ENCODE peak calls at places on chromosomes 11 and 22, in seven cellular contexts. H is tibial nerve, Z is left ventricle myocardium inferior, V is esophagus muscularis mucosa, A is MM.1S, T is cardiac muscle cell, I is lower lobe of right lung. N is an unnamed sample.
A peak's percentile ranks its signal among the peaks of the same experiment; 100 is the strongest.

GRCh38 chr11:94897330-94897768 is 76.0 kb downstream of the CWC15 start:
- DNase-seq in H (peak; percentile 53), Z (peak; percentile 43), V (peak; percentile 93), A (peak; percentile 44), T (peak; percentile 70), I (no peak), N (peak; percentile 82)

GRCh38 chr11:45722144-45722543 is 56.7 kb upstream of the CHST1 start:
- DNase-seq in H (no peak), Z (no peak), V (no peak), A (no peak), T (no peak), I (no peak), N (peak; percentile 86)

GRCh38 chr11:108340958-108341357 is 118.1 kb downstream of the ATM start:
- DNase-seq in H (no peak), Z (no peak), V (no peak), A (no peak), T (no peak), I (no peak), N (peak; percentile 68)

GRCh38 chr11:108897071-108897481 is 232.2 kb downstream of the DDX10 start:
- DNase-seq in H (no peak), Z (no peak), V (no peak), A (no peak), T (peak; percentile 37), I (no peak), N (no peak)

GRCh38 chr11:34208266-34209135 is 103.1 kb downstream of the NAT10 start:
- DNase-seq in H (no peak), Z (no peak), V (no peak), A (no peak), T (peak; percentile 69), I (no peak), N (no peak)

GRCh38 chr11:119373059-119373875 is 8.2 kb downstream of the USP2 start:
- DNase-seq in H (no peak), Z (no peak), V (no peak), A (no peak), T (no peak), I (no peak), N (no peak)

GRCh38 chr22:46563381-46564083 is 26.1 kb upstream of the CELSR1 start:
- DNase-seq in H (peak; percentile 64), Z (peak; percentile 83), V (no peak), A (peak; percentile 85), T (peak; percentile 72), I (peak; percentile 86), N (peak; percentile 92)

GRCh38 chr11:47216141-47216798 is 1.5 kb downstream of the DDB2 start:
- DNase-seq in H (no peak), Z (no peak), V (no peak), A (peak; percentile 8), T (peak; percentile 81), I (no peak), N (peak; percentile 60)

GRCh38 chr22:50613291-50613981 is 12.8 kb downstream of the MAPK8IP2 start:
- DNase-seq in H (no peak), Z (peak; percentile 59), V (no peak), A (no peak), T (peak; percentile 25), I (peak; percentile 90), N (peak; percentile 76)

GRCh38 chr22:41929158-41929896 is 2.7 kb upstream of the TNFRSF13C start:
- DNase-seq in H (no peak), Z (no peak), V (no peak), A (no peak), T (no peak), I (no peak), N (peak; percentile 52)

GRCh38 chr11:102495161-102496042 is 35.1 kb downstream of the MMP7 start:
- DNase-seq in H (no peak), Z (no peak), V (no peak), A (peak; percentile 76), T (peak; percentile 93), I (no peak), N (peak; percentile 79)

GRCh38 chr11:2684581-2684980 is 15.2 kb downstream of the KCNQ1OT1 start:
- DNase-seq in H (no peak), Z (no peak), V (no peak), A (no peak), T (no peak), I (no peak), N (peak; percentile 44)

GRCh38 chr22:50105529-50106100 is 15.8 kb downstream of the MOV10L1 start:
- DNase-seq in H (no peak), Z (no peak), V (no peak), A (peak; percentile 91), T (peak; percentile 66), I (no peak), N (no peak)

GRCh38 chr22:48106715-48107259 is 1344.3 kb downstream of the TBC1D22A start:
- DNase-seq in H (no peak), Z (no peak), V (peak; percentile 83), A (no peak), T (no peak), I (no peak), N (no peak)

GRCh38 chr22:37818397-37819099 is 4.6 kb upstream of the GALR3 start:
- DNase-seq in H (no peak), Z (peak; percentile 60), V (no peak), A (peak; percentile 37), T (peak; percentile 65), I (peak; percentile 84), N (peak; percentile 90)

GRCh38 chr22:28442264-28442950 is 237.2 kb downstream of the TTC28 start:
- DNase-seq in H (peak; percentile 49), Z (peak; percentile 81), V (peak; percentile 93), A (peak; percentile 50), T (peak; percentile 89), I (peak; percentile 88), N (peak; percentile 91)

GRCh38 chr11:75502138-75502537 is 23.6 kb downstream of the GDPD5 start:
- DNase-seq in H (no peak), Z (no peak), V (no peak), A (no peak), T (no peak), I (no peak), N (no peak)
- H3K36me3 ChIP-seq in H (no peaks in the 10 kb centered on the region), Z (no peaks in the 10 kb centered on the region), V (no peaks in the 10 kb centered on the region), A (no peaks in the 10 kb centered on the region), T (no peaks in the 10 kb centered on the region), I (no peaks in the 10 kb centered on the region), N (no peaks in the 10 kb centered on the region)

GRCh38 chr11:12402691-12403120 is 25.3 kb downstream of the PARVA start:
- DNase-seq in H (no peak), Z (no peak), V (peak; percentile 62), A (no peak), T (peak; percentile 76), I (no peak), N (no peak)
- TF ChIP-seq CTCF in H (no peak), Z (no peak), V (no peak), A (no peak), T (no peak), I (no peak), N (no peak)

GRCh38 chr11:12264361-12264760 is 113.0 kb upstream of the PARVA start:
- DNase-seq in H (no peak), Z (no peak), V (no peak), A (no peak), T (no peak), I (no peak), N (no peak)
- H3K36me3 ChIP-seq in H (no peaks in the 10 kb centered on the region), Z (peaks cover 30% of the 10 kb centered on the region), V (peaks cover 55% of the 10 kb centered on the region), A (no peaks in the 10 kb centered on the region), T (peaks cover 14% of the 10 kb centered on the region), I (peaks cover 48% of the 10 kb centered on the region), N (no peaks in the 10 kb centered on the region)

DNA sequence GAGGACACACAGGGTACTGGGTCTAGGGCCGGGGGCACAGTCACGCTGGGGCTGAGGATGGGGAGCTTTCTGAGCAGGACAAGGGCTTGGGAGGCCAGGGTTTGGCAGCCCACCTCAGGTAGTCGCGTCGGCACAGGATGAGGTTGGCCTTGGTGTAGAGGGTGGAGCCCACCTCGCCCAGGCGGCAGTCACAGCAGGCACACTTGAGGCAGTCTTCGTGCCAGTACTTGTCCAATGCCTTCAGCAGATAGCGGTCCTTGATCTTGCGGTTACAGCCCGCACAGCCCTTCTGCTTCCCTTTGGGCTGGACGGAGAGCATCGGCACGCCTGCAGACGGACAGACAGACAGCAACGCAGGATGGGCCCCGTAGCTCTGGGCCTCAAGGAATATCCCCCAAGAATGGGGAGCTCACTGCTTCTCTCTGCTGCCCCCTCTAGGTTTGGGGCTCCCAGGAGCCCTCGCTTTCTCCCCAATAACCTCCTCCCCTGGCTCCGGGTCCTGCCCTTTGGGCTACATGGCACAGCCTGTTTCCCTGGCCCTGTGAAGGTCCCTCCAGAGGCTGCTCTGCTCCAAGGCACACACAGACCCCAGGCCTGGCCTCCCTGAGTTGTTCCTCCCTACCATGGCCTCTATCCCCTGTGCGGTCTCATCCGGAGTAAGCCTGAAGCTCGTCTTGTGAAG is 33.4 kb downstream of the LMO1 start:
- DNase-seq in H (no peak), Z (no peak), V (no peak), A (no peak), T (no peak), I (peak; percentile 30), N (no peak)
- TF ChIP-seq CTCF in H (no peak), Z (no peak), V (no peak), A (no peak), T (no peak), I (no peak), N (no peak)

GRCh38 chr11:76523147-76523546 is 78.3 kb downstream of the EMSY start:
- DNase-seq in H (no peak), Z (no peak), V (no peak), A (no peak), T (no peak), I (no peak), N (peak; percentile 52)

GRCh38 chr11:76524461-76524860 is 79.6 kb downstream of the EMSY start:
- DNase-seq in H (no peak), Z (no peak), V (no peak), A (no peak), T (peak; percentile 15), I (no peak), N (no peak)

GRCh38 chr11:76523786-76524436 is 79.1 kb downstream of the EMSY start:
- DNase-seq in H (no peak), Z (no peak), V (no peak), A (no peak), T (no peak), I (no peak), N (no peak)

GRCh38 chr11:76524919-76525318 is 80.1 kb downstream of the EMSY start:
- DNase-seq in H (no peak), Z (no peak), V (no peak), A (no peak), T (peak; percentile 38), I (no peak), N (no peak)

GRCh38 chr11:76526878-76527277 is 82.1 kb downstream of the EMSY start:
- DNase-seq in H (no peak), Z (no peak), V (no peak), A (no peak), T (no peak), I (no peak), N (no peak)
- H3K36me3 ChIP-seq in H (no peaks in the 10 kb centered on the region), Z (peaks cover 71% of the 10 kb centered on the region), V (peaks cover 62% of the 10 kb centered on the region), A (no peaks in the 10 kb centered on the region), T (peaks cover 45% of the 10 kb centered on the region), I (peaks cover 68% of the 10 kb centered on the region), N (peaks cover 35% of the 10 kb centered on the region)

GRCh38 chr22:27113211-27114030 is 456.0 kb downstream of the MIAT start:
- DNase-seq in H (peak; percentile 39), Z (peak; percentile 60), V (peak; percentile 95), A (no peak), T (peak; percentile 95), I (no peak), N (no peak)
- TF ChIP-seq CTCF in H (no peak), Z (peak; percentile 15), V (no peak), A (no peak), T (no peak), I (no peak), N (no peak)

N was measured in endodermal cell.